ENCODE peak calls at places on chromosomes 7 and 10, in five cellular contexts. One of them, this sample, is unnamed.

GRCh38 chr7:29565982-29566746 is 2.5 kb downstream of the PRR15 start:
- DNase-seq in upper lobe of right lung: peak; percentile 75
- DNase-seq in NCI-H510A treated with DMSO at 0.1 percent for 48 hours: no peak
- DNase-seq in iris pigment epithelial cell: peak; percentile 38
- DNase-seq in osteocyte: no peak
- DNase-seq in this sample: no peak

GRCh38 chr10:1688531-1688930 is 48.8 kb downstream of the ADARB2 start:
- DNase-seq in upper lobe of right lung: no peak
- DNase-seq in NCI-H510A treated with DMSO at 0.1 percent for 48 hours: no peak
- DNase-seq in iris pigment epithelial cell: no peak
- DNase-seq in osteocyte: no peak
- DNase-seq in this sample: no peak

GRCh38 chr10:17472481-17473227 is 18.3 kb upstream of the ST8SIA6 start:
- DNase-seq in upper lobe of right lung: no peak
- DNase-seq in NCI-H510A treated with DMSO at 0.1 percent for 48 hours: no peak
- DNase-seq in iris pigment epithelial cell: no peak
- DNase-seq in osteocyte: no peak
- DNase-seq in this sample: no peak

GRCh38 chr10:59310324-59310914 is 51.9 kb downstream of the FAM13C start:
- DNase-seq in upper lobe of right lung: no peak
- DNase-seq in NCI-H510A treated with DMSO at 0.1 percent for 48 hours: no peak
- DNase-seq in iris pigment epithelial cell: no peak
- DNase-seq in osteocyte: no peak
- DNase-seq in this sample: no peak

GRCh38 chr10:80072584-80072983 is 5.9 kb upstream of the TMEM254 start:
- DNase-seq in upper lobe of right lung: no peak
- DNase-seq in NCI-H510A treated with DMSO at 0.1 percent for 48 hours: no peak
- DNase-seq in iris pigment epithelial cell: no peak
- DNase-seq in osteocyte: no peak
- DNase-seq in this sample: no peak

GRCh38 chr7:6422926-6423632 is 24.7 kb downstream of the DAGLB start:
- DNase-seq in upper lobe of right lung: peak; percentile 78
- DNase-seq in NCI-H510A treated with DMSO at 0.1 percent for 48 hours: no peak
- DNase-seq in iris pigment epithelial cell: no peak
- DNase-seq in osteocyte: no peak
- DNase-seq in this sample: no peak

GRCh38 chr7:66880009-66880554 is 40.9 kb upstream of the TMEM248 start:
- DNase-seq in upper lobe of right lung: no peak
- DNase-seq in NCI-H510A treated with DMSO at 0.1 percent for 48 hours: peak; percentile 17
- DNase-seq in iris pigment epithelial cell: no peak
- DNase-seq in osteocyte: no peak
- DNase-seq in this sample: no peak

GRCh38 chr10:125700355-125700911 is 17.5 kb upstream of the TEX36 start:
- DNase-seq in upper lobe of right lung: no peak
- DNase-seq in NCI-H510A treated with DMSO at 0.1 percent for 48 hours: no peak
- DNase-seq in iris pigment epithelial cell: peak; percentile 52
- DNase-seq in osteocyte: no peak
- DNase-seq in this sample: no peak

GRCh38 chr10:44402465-44403205 is 17.7 kb upstream of the CXCL12 start:
- DNase-seq in upper lobe of right lung: peak; percentile 18
- DNase-seq in NCI-H510A treated with DMSO at 0.1 percent for 48 hours: no peak
- DNase-seq in iris pigment epithelial cell: no peak
- DNase-seq in osteocyte: peak; percentile 64
- DNase-seq in this sample: no peak

GRCh38 chr10:117541405-117541908 is 1.1 kb upstream of the EMX2 start:
- DNase-seq in upper lobe of right lung: no peak
- DNase-seq in NCI-H510A treated with DMSO at 0.1 percent for 48 hours: no peak
- DNase-seq in iris pigment epithelial cell: peak; percentile 95
- DNase-seq in osteocyte: no peak
- DNase-seq in this sample: no peak

GRCh38 chr10:47095211-47095610 is 184.0 kb downstream of the PTPN20 start:
- DNase-seq in upper lobe of right lung: no peak
- DNase-seq in NCI-H510A treated with DMSO at 0.1 percent for 48 hours: no peak
- DNase-seq in iris pigment epithelial cell: no peak
- DNase-seq in osteocyte: peak; percentile 74
- DNase-seq in this sample: no peak

GRCh38 chr7:127874049-127874636 is 157.1 kb downstream of the LRRC4 start:
- DNase-seq in upper lobe of right lung: no peak
- DNase-seq in NCI-H510A treated with DMSO at 0.1 percent for 48 hours: no peak
- DNase-seq in iris pigment epithelial cell: no peak
- DNase-seq in osteocyte: no peak
- DNase-seq in this sample: no peak

GRCh38 chr10:1938317-1938716 is 201.0 kb upstream of the ADARB2 start:
- DNase-seq in upper lobe of right lung: no peak
- DNase-seq in NCI-H510A treated with DMSO at 0.1 percent for 48 hours: no peak
- DNase-seq in iris pigment epithelial cell: no peak
- DNase-seq in osteocyte: no peak
- DNase-seq in this sample: no peak

GRCh38 chr7:70032673-70033072 is 434.4 kb downstream of the AUTS2 start:
- DNase-seq in upper lobe of right lung: no peak
- DNase-seq in NCI-H510A treated with DMSO at 0.1 percent for 48 hours: no peak
- DNase-seq in iris pigment epithelial cell: no peak
- DNase-seq in osteocyte: no peak
- DNase-seq in this sample: no peak

GRCh38 chr7:65216469-65216868 is 157.2 kb upstream of the ZNF92 start:
- DNase-seq in upper lobe of right lung: peak; percentile 71
- DNase-seq in NCI-H510A treated with DMSO at 0.1 percent for 48 hours: peak; percentile 62
- DNase-seq in iris pigment epithelial cell: peak; percentile 34
- DNase-seq in osteocyte: no peak
- DNase-seq in this sample: peak; percentile 90

GRCh38 chr10:46229144-46229563 is 57.6 kb upstream of the ANTXRL start:
- DNase-seq in upper lobe of right lung: peak; percentile 34
- DNase-seq in NCI-H510A treated with DMSO at 0.1 percent for 48 hours: peak; percentile 10
- DNase-seq in iris pigment epithelial cell: no peak
- DNase-seq in osteocyte: peak; percentile 75
- DNase-seq in this sample: no peak

GRCh38 chr7:139829654-139830130 is 628 bp downstream of the TBXAS1 start:
- DNase-seq in upper lobe of right lung: no peak
- DNase-seq in NCI-H510A treated with DMSO at 0.1 percent for 48 hours: no peak
- DNase-seq in iris pigment epithelial cell: peak; percentile 76
- DNase-seq in osteocyte: no peak
- DNase-seq in this sample: no peak

GRCh38 chr7:27842094-27842493 is 102.1 kb downstream of the TAX1BP1 start:
- DNase-seq in upper lobe of right lung: no peak
- DNase-seq in NCI-H510A treated with DMSO at 0.1 percent for 48 hours: no peak
- DNase-seq in iris pigment epithelial cell: peak; percentile 52
- DNase-seq in osteocyte: no peak
- DNase-seq in this sample: peak; percentile 41

GRCh38 chr7:7889791-7890568 is 78.6 kb upstream of the GLCCI1 start:
- DNase-seq in upper lobe of right lung: no peak
- DNase-seq in NCI-H510A treated with DMSO at 0.1 percent for 48 hours: no peak
- DNase-seq in iris pigment epithelial cell: no peak
- DNase-seq in osteocyte: no peak
- DNase-seq in this sample: no peak

GRCh38 chr10:3812141-3812540 is 27.1 kb upstream of the KLF6 start:
- DNase-seq in upper lobe of right lung: no peak
- DNase-seq in NCI-H510A treated with DMSO at 0.1 percent for 48 hours: no peak
- DNase-seq in iris pigment epithelial cell: no peak
- DNase-seq in osteocyte: no peak
- DNase-seq in this sample: no peak

GRCh38 chr7:5419523-5420107 is 4.0 kb downstream of the TNRC18 start:
- DNase-seq in upper lobe of right lung: peak; percentile 70
- DNase-seq in NCI-H510A treated with DMSO at 0.1 percent for 48 hours: no peak
- DNase-seq in iris pigment epithelial cell: peak; percentile 21
- DNase-seq in osteocyte: no peak
- DNase-seq in this sample: no peak

GRCh38 chr7:55502988-55503514 is 69.3 kb downstream of the VOPP1 start:
- DNase-seq in upper lobe of right lung: no peak
- DNase-seq in NCI-H510A treated with DMSO at 0.1 percent for 48 hours: peak; percentile 57
- DNase-seq in iris pigment epithelial cell: no peak
- DNase-seq in osteocyte: no peak
- DNase-seq in this sample: no peak

GRCh38 chr10:110410329-110411046 is 87.2 kb upstream of the DUSP5 start:
- DNase-seq in upper lobe of right lung: no peak
- DNase-seq in NCI-H510A treated with DMSO at 0.1 percent for 48 hours: no peak
- DNase-seq in iris pigment epithelial cell: peak; percentile 99
- DNase-seq in osteocyte: peak; percentile 88
- DNase-seq in this sample: no peak

GRCh38 chr10:6748981-6749630 is 169.0 kb upstream of the PRKCQ start:
- DNase-seq in upper lobe of right lung: no peak
- DNase-seq in NCI-H510A treated with DMSO at 0.1 percent for 48 hours: no peak
- DNase-seq in iris pigment epithelial cell: peak; percentile 34
- DNase-seq in osteocyte: no peak
- DNase-seq in this sample: no peak

GRCh38 chr7:44565097-44565794 is 8.5 kb downstream of the DDX56 start:
- DNase-seq in upper lobe of right lung: peak; percentile 83
- DNase-seq in NCI-H510A treated with DMSO at 0.1 percent for 48 hours: peak; percentile 62
- DNase-seq in iris pigment epithelial cell: peak; percentile 61
- DNase-seq in osteocyte: no peak
- DNase-seq in this sample: peak; percentile 52

GRCh38 chr7:1675673-1676549 is 5.8 kb downstream of the ELFN1 start:
- DNase-seq in upper lobe of right lung: peak; percentile 62
- DNase-seq in NCI-H510A treated with DMSO at 0.1 percent for 48 hours: no peak
- DNase-seq in iris pigment epithelial cell: no peak
- DNase-seq in osteocyte: no peak
- DNase-seq in this sample: no peak

GRCh38 chr7:494261-494687 is 25.4 kb downstream of the PDGFA start:
- DNase-seq in upper lobe of right lung: peak; percentile 59
- DNase-seq in NCI-H510A treated with DMSO at 0.1 percent for 48 hours: no peak
- DNase-seq in iris pigment epithelial cell: no peak
- DNase-seq in osteocyte: no peak
- DNase-seq in this sample: no peak

GRCh38 chr7:107396990-107397389 is 72.9 kb upstream of the GPR22 start:
- DNase-seq in upper lobe of right lung: no peak
- DNase-seq in NCI-H510A treated with DMSO at 0.1 percent for 48 hours: no peak
- DNase-seq in iris pigment epithelial cell: no peak
- DNase-seq in osteocyte: no peak
- DNase-seq in this sample: no peak

GRCh38 chr7:140841316-140841715 is 83.4 kb downstream of the BRAF start:
- DNase-seq in upper lobe of right lung: no peak
- DNase-seq in NCI-H510A treated with DMSO at 0.1 percent for 48 hours: no peak
- DNase-seq in iris pigment epithelial cell: no peak
- DNase-seq in osteocyte: no peak
- DNase-seq in this sample: no peak

GRCh38 chr7:12921751-12922345 is 234.4 kb downstream of the ARL4A start:
- DNase-seq in upper lobe of right lung: no peak
- DNase-seq in NCI-H510A treated with DMSO at 0.1 percent for 48 hours: no peak
- DNase-seq in iris pigment epithelial cell: no peak
- DNase-seq in osteocyte: no peak
- DNase-seq in this sample: no peak

GRCh38 chr7:26910221-26910620 is 45.8 kb upstream of the SKAP2 start:
- DNase-seq in upper lobe of right lung: no peak
- DNase-seq in NCI-H510A treated with DMSO at 0.1 percent for 48 hours: no peak
- DNase-seq in iris pigment epithelial cell: peak; percentile 51
- DNase-seq in osteocyte: no peak
- DNase-seq in this sample: no peak

GRCh38 chr10:101041252-101041761 is 10.3 kb downstream of the SFXN3 start:
- DNase-seq in upper lobe of right lung: no peak
- DNase-seq in NCI-H510A treated with DMSO at 0.1 percent for 48 hours: peak; percentile 58
- DNase-seq in iris pigment epithelial cell: peak; percentile 89
- DNase-seq in osteocyte: peak; percentile 91
- DNase-seq in this sample: peak; percentile 52

GRCh38 chr10:47332946-47333345 is 10.7 kb downstream of the GDF2 start:
- DNase-seq in upper lobe of right lung: no peak
- DNase-seq in NCI-H510A treated with DMSO at 0.1 percent for 48 hours: no peak
- DNase-seq in iris pigment epithelial cell: no peak
- DNase-seq in osteocyte: no peak
- DNase-seq in this sample: no peak

GRCh38 chr7:28638914-28639313 is 226.6 kb downstream of the CREB5 start:
- DNase-seq in upper lobe of right lung: no peak
- DNase-seq in NCI-H510A treated with DMSO at 0.1 percent for 48 hours: no peak
- DNase-seq in iris pigment epithelial cell: no peak
- DNase-seq in osteocyte: no peak
- DNase-seq in this sample: no peak

GRCh38 chr7:152411389-152411788 is 24.4 kb downstream of the KMT2C start:
- DNase-seq in upper lobe of right lung: no peak
- DNase-seq in NCI-H510A treated with DMSO at 0.1 percent for 48 hours: no peak
- DNase-seq in iris pigment epithelial cell: no peak
- DNase-seq in osteocyte: no peak
- DNase-seq in this sample: no peak

GRCh38 chr10:43053825-43054224 is 23.0 kb upstream of the RET start:
- DNase-seq in upper lobe of right lung: no peak
- DNase-seq in NCI-H510A treated with DMSO at 0.1 percent for 48 hours: no peak
- DNase-seq in iris pigment epithelial cell: no peak
- DNase-seq in osteocyte: no peak
- DNase-seq in this sample: no peak